ENCODE peak calls at places on chromosomes 2 and 18, in ten cellular contexts. One of them, this sample, is unnamed.

GRCh38 chr2:229096667-229097066 is 174.4 kb downstream of the PID1 start:
- DNase-seq in K562: no peak
- DNase-seq in SK-N-SH: no peak
- DNase-seq in spleen: no peak
- DNase-seq in Panc1: no peak
- DNase-seq in GM23338: no peak
- DNase-seq in transverse colon: no peak
- DNase-seq in HL-60: no peak
- DNase-seq in GM12878: no peak
- DNase-seq in prostate gland: no peak
- DNase-seq in this sample: no peak

GRCh38 chr2:226705965-226706364 is 93.7 kb downstream of the IRS1 start:
- DNase-seq in K562: no peak
- DNase-seq in SK-N-SH: no peak
- DNase-seq in spleen: no peak
- DNase-seq in Panc1: no peak
- DNase-seq in GM23338: no peak
- DNase-seq in transverse colon: no peak
- DNase-seq in HL-60: no peak
- DNase-seq in GM12878: no peak
- DNase-seq in prostate gland: no peak
- DNase-seq in this sample: no peak

GRCh38 chr18:9091066-9091476 is 11.4 kb upstream of the NDUFV2 start:
- DNase-seq in K562: no peak
- DNase-seq in SK-N-SH: no peak
- DNase-seq in spleen: no peak
- DNase-seq in Panc1: no peak
- DNase-seq in GM23338: no peak
- DNase-seq in transverse colon: no peak
- DNase-seq in HL-60: no peak
- DNase-seq in GM12878: no peak
- DNase-seq in prostate gland: no peak
- DNase-seq in this sample: no peak

GRCh38 chr2:188978291-188979081 is 4.3 kb downstream of the COL3A1 start:
- DNase-seq in K562: no peak
- DNase-seq in SK-N-SH: no peak
- DNase-seq in spleen: no peak
- DNase-seq in Panc1: no peak
- DNase-seq in GM23338: peak; percentile 15
- DNase-seq in transverse colon: no peak
- DNase-seq in HL-60: no peak
- DNase-seq in GM12878: peak; percentile 23
- DNase-seq in prostate gland: no peak
- DNase-seq in this sample: no peak

GRCh38 chr2:68980956-68981355 is 6.5 kb downstream of the GKN1 start:
- DNase-seq in K562: no peak
- DNase-seq in SK-N-SH: no peak
- DNase-seq in spleen: no peak
- DNase-seq in Panc1: no peak
- DNase-seq in GM23338: no peak
- DNase-seq in transverse colon: no peak
- DNase-seq in HL-60: no peak
- DNase-seq in GM12878: no peak
- DNase-seq in prostate gland: no peak
- DNase-seq in this sample: no peak

GRCh38 chr2:12555012-12555645 is 161.6 kb upstream of the TRIB2 start:
- DNase-seq in K562: peak; percentile 22
- DNase-seq in SK-N-SH: peak; percentile 38
- DNase-seq in spleen: no peak
- DNase-seq in Panc1: no peak
- DNase-seq in GM23338: no peak
- DNase-seq in transverse colon: no peak
- DNase-seq in HL-60: no peak
- DNase-seq in GM12878: no peak
- DNase-seq in prostate gland: no peak
- DNase-seq in this sample: peak; percentile 86

GRCh38 chr2:154489271-154489858 is 209.1 kb upstream of the KCNJ3 start:
- DNase-seq in K562: no peak
- DNase-seq in SK-N-SH: no peak
- DNase-seq in spleen: no peak
- DNase-seq in Panc1: no peak
- DNase-seq in GM23338: no peak
- DNase-seq in transverse colon: no peak
- DNase-seq in HL-60: no peak
- DNase-seq in GM12878: no peak
- DNase-seq in prostate gland: no peak
- DNase-seq in this sample: no peak

GRCh38 chr18:2687390-2688001 is 32.0 kb downstream of the SMCHD1 start:
- DNase-seq in K562: no peak
- DNase-seq in SK-N-SH: no peak
- DNase-seq in spleen: no peak
- DNase-seq in Panc1: no peak
- DNase-seq in GM23338: no peak
- DNase-seq in transverse colon: no peak
- DNase-seq in HL-60: no peak
- DNase-seq in GM12878: peak; percentile 26
- DNase-seq in prostate gland: no peak
- DNase-seq in this sample: no peak

GRCh38 chr2:133434962-133435668 is 133.1 kb downstream of the NCKAP5 start:
- DNase-seq in K562: no peak
- DNase-seq in SK-N-SH: no peak
- DNase-seq in spleen: no peak
- DNase-seq in Panc1: no peak
- DNase-seq in GM23338: no peak
- DNase-seq in transverse colon: no peak
- DNase-seq in HL-60: no peak
- DNase-seq in GM12878: no peak
- DNase-seq in prostate gland: no peak
- DNase-seq in this sample: no peak

GRCh38 chr2:86256300-86256699 is 57.0 kb downstream of the MRPL35 start:
- DNase-seq in K562: no peak
- DNase-seq in SK-N-SH: no peak
- DNase-seq in spleen: no peak
- DNase-seq in Panc1: no peak
- DNase-seq in GM23338: peak; percentile 25
- DNase-seq in transverse colon: no peak
- DNase-seq in HL-60: no peak
- DNase-seq in GM12878: no peak
- DNase-seq in prostate gland: no peak
- DNase-seq in this sample: no peak

GRCh38 chr2:77156599-77156998 is 365.6 kb downstream of the LRRTM4 start:
- DNase-seq in K562: no peak
- DNase-seq in SK-N-SH: no peak
- DNase-seq in spleen: no peak
- DNase-seq in Panc1: no peak
- DNase-seq in GM23338: no peak
- DNase-seq in transverse colon: no peak
- DNase-seq in HL-60: no peak
- DNase-seq in GM12878: no peak
- DNase-seq in prostate gland: no peak
- DNase-seq in this sample: no peak

GRCh38 chr2:157056200-157056676 is 201.3 kb upstream of the GALNT5 start:
- DNase-seq in K562: no peak
- DNase-seq in SK-N-SH: no peak
- DNase-seq in spleen: no peak
- DNase-seq in Panc1: no peak
- DNase-seq in GM23338: no peak
- DNase-seq in transverse colon: no peak
- DNase-seq in HL-60: no peak
- DNase-seq in GM12878: no peak
- DNase-seq in prostate gland: no peak
- DNase-seq in this sample: no peak

GRCh38 chr2:26986576-26986975 is 16.1 kb downstream of the MAPRE3 start:
- DNase-seq in K562: no peak
- DNase-seq in SK-N-SH: no peak
- DNase-seq in spleen: no peak
- DNase-seq in Panc1: no peak
- DNase-seq in GM23338: no peak
- DNase-seq in transverse colon: no peak
- DNase-seq in HL-60: no peak
- DNase-seq in GM12878: no peak
- DNase-seq in prostate gland: no peak
- DNase-seq in this sample: no peak

GRCh38 chr2:216575465-216575864 is 57.8 kb upstream of the IGFBP2 start:
- DNase-seq in K562: no peak
- DNase-seq in SK-N-SH: no peak
- DNase-seq in spleen: no peak
- DNase-seq in Panc1: no peak
- DNase-seq in GM23338: no peak
- DNase-seq in transverse colon: no peak
- DNase-seq in HL-60: no peak
- DNase-seq in GM12878: no peak
- DNase-seq in prostate gland: no peak
- DNase-seq in this sample: no peak
- TF ChIP-seq POLR2AphosphoS5 in K562: no peak
- TF ChIP-seq POLR2AphosphoS5 in SK-N-SH: no peak
- TF ChIP-seq POLR2AphosphoS5 in spleen: no peak
- TF ChIP-seq POLR2AphosphoS5 in Panc1: no peak
- TF ChIP-seq POLR2AphosphoS5 in GM23338: no peak
- TF ChIP-seq POLR2AphosphoS5 in transverse colon: no peak
- TF ChIP-seq POLR2AphosphoS5 in HL-60: no peak
- TF ChIP-seq POLR2AphosphoS5 in GM12878: no peak
- TF ChIP-seq POLR2AphosphoS5 in prostate gland: no peak
- TF ChIP-seq POLR2AphosphoS5 in this sample: no peak

GRCh38 chr18:48927286-48928080 is 23.3 kb downstream of the SMAD7 start:
- DNase-seq in K562: no peak
- DNase-seq in SK-N-SH: no peak
- DNase-seq in spleen: no peak
- DNase-seq in Panc1: no peak
- DNase-seq in GM23338: no peak
- DNase-seq in transverse colon: no peak
- DNase-seq in HL-60: no peak
- DNase-seq in GM12878: no peak
- DNase-seq in prostate gland: no peak
- DNase-seq in this sample: no peak

GRCh38 chr18:48929951-48930713 is 20.6 kb downstream of the SMAD7 start:
- DNase-seq in K562: no peak
- DNase-seq in SK-N-SH: peak; percentile 81
- DNase-seq in spleen: no peak
- DNase-seq in Panc1: no peak
- DNase-seq in GM23338: peak; percentile 62
- DNase-seq in transverse colon: peak; percentile 88
- DNase-seq in HL-60: no peak
- DNase-seq in GM12878: no peak
- DNase-seq in prostate gland: no peak
- DNase-seq in this sample: no peak

GRCh38 chr18:48930926-48931325 is 19.8 kb downstream of the SMAD7 start:
- DNase-seq in K562: no peak
- DNase-seq in SK-N-SH: no peak
- DNase-seq in spleen: no peak
- DNase-seq in Panc1: no peak
- DNase-seq in GM23338: no peak
- DNase-seq in transverse colon: no peak
- DNase-seq in HL-60: no peak
- DNase-seq in GM12878: no peak
- DNase-seq in prostate gland: no peak
- DNase-seq in this sample: no peak

GRCh38 chr18:48928787-48929186 is 22.0 kb downstream of the SMAD7 start:
- DNase-seq in K562: no peak
- DNase-seq in SK-N-SH: peak; percentile 73
- DNase-seq in spleen: peak; percentile 96
- DNase-seq in Panc1: no peak
- DNase-seq in GM23338: no peak
- DNase-seq in transverse colon: peak; percentile 86
- DNase-seq in HL-60: no peak
- DNase-seq in GM12878: peak; percentile 72
- DNase-seq in prostate gland: peak; percentile 71
- DNase-seq in this sample: no peak

GRCh38 chr18:48929212-48929612 is 21.6 kb downstream of the SMAD7 start:
- DNase-seq in K562: no peak
- DNase-seq in SK-N-SH: no peak
- DNase-seq in spleen: no peak
- DNase-seq in Panc1: no peak
- DNase-seq in GM23338: no peak
- DNase-seq in transverse colon: no peak
- DNase-seq in HL-60: no peak
- DNase-seq in GM12878: no peak
- DNase-seq in prostate gland: no peak
- DNase-seq in this sample: no peak
- H3K27ac ChIP-seq in K562: no peak overlapping the region
- H3K27ac ChIP-seq in SK-N-SH: peak overlapping the region; percentile 91
- H3K27ac ChIP-seq in spleen: peak overlapping the region; percentile 68
- H3K27ac ChIP-seq in Panc1: peak overlapping the region; percentile 99
- H3K27ac ChIP-seq in GM23338: peak overlapping the region; percentile 85
- H3K27ac ChIP-seq in transverse colon: peak overlapping the region; percentile 98
- H3K27ac ChIP-seq in HL-60: peak overlapping the region; percentile 34
- H3K27ac ChIP-seq in GM12878: peak overlapping the region; percentile 49
- H3K27ac ChIP-seq in prostate gland: peak overlapping the region; percentile 77
- H3K27ac ChIP-seq in this sample: peak overlapping the region; percentile 93

GRCh38 chr2:241882090-241882625 is 12.6 kb downstream of the RTP5 start:
- DNase-seq in K562: peak; percentile 80
- DNase-seq in SK-N-SH: peak; percentile 74
- DNase-seq in spleen: peak; percentile 93
- DNase-seq in Panc1: no peak
- DNase-seq in GM23338: peak; percentile 65
- DNase-seq in transverse colon: peak; percentile 68
- DNase-seq in HL-60: no peak
- DNase-seq in GM12878: no peak
- DNase-seq in prostate gland: peak; percentile 69
- DNase-seq in this sample: no peak
- H3K4me3 ChIP-seq in K562: peak overlapping the region; percentile 50
- H3K4me3 ChIP-seq in SK-N-SH: peak overlapping the region; percentile 49
- H3K4me3 ChIP-seq in spleen: peak overlapping the region; percentile 68
- H3K4me3 ChIP-seq in Panc1: peak overlapping the region; percentile 47
- H3K4me3 ChIP-seq in GM23338: peak overlapping the region; percentile 83
- H3K4me3 ChIP-seq in transverse colon: peak overlapping the region; percentile 25
- H3K4me3 ChIP-seq in HL-60: peak overlapping the region; percentile 72
- H3K4me3 ChIP-seq in GM12878: peak overlapping the region; percentile 68
- H3K4me3 ChIP-seq in prostate gland: peak overlapping the region; percentile 29
- H3K4me3 ChIP-seq in this sample: peak overlapping the region; percentile 88

GRCh38 chr2:100195942-100196341 is 53.6 kb upstream of the AFF3 start:
- DNase-seq in K562: no peak
- DNase-seq in SK-N-SH: no peak
- DNase-seq in spleen: no peak
- DNase-seq in Panc1: no peak
- DNase-seq in GM23338: no peak
- DNase-seq in transverse colon: no peak
- DNase-seq in HL-60: no peak
- DNase-seq in GM12878: no peak
- DNase-seq in prostate gland: no peak
- DNase-seq in this sample: no peak

GRCh38 chr2:100194951-100195350 is 52.6 kb upstream of the AFF3 start:
- DNase-seq in K562: no peak
- DNase-seq in SK-N-SH: no peak
- DNase-seq in spleen: no peak
- DNase-seq in Panc1: no peak
- DNase-seq in GM23338: no peak
- DNase-seq in transverse colon: no peak
- DNase-seq in HL-60: no peak
- DNase-seq in GM12878: no peak
- DNase-seq in prostate gland: no peak
- DNase-seq in this sample: no peak

GRCh38 chr2:100197643-100198153 is 55.3 kb upstream of the AFF3 start:
- DNase-seq in K562: peak; percentile 46
- DNase-seq in SK-N-SH: peak; percentile 83
- DNase-seq in spleen: no peak
- DNase-seq in Panc1: no peak
- DNase-seq in GM23338: peak; percentile 70
- DNase-seq in transverse colon: peak; percentile 30
- DNase-seq in HL-60: no peak
- DNase-seq in GM12878: no peak
- DNase-seq in prostate gland: peak; percentile 72
- DNase-seq in this sample: no peak

GRCh38 chr2:100198461-100199230 is 56.3 kb upstream of the AFF3 start:
- DNase-seq in K562: no peak
- DNase-seq in SK-N-SH: no peak
- DNase-seq in spleen: no peak
- DNase-seq in Panc1: no peak
- DNase-seq in GM23338: no peak
- DNase-seq in transverse colon: no peak
- DNase-seq in HL-60: no peak
- DNase-seq in GM12878: no peak
- DNase-seq in prostate gland: no peak
- DNase-seq in this sample: no peak

GRCh38 chr2:100196786-100197494 is 54.5 kb upstream of the AFF3 start:
- DNase-seq in K562: no peak
- DNase-seq in SK-N-SH: peak; percentile 24
- DNase-seq in spleen: no peak
- DNase-seq in Panc1: no peak
- DNase-seq in GM23338: no peak
- DNase-seq in transverse colon: no peak
- DNase-seq in HL-60: no peak
- DNase-seq in GM12878: no peak
- DNase-seq in prostate gland: peak; percentile 33
- DNase-seq in this sample: no peak
- TF ChIP-seq POLR2AphosphoS5 in K562: no peak
- TF ChIP-seq POLR2AphosphoS5 in SK-N-SH: no peak
- TF ChIP-seq POLR2AphosphoS5 in spleen: no peak
- TF ChIP-seq POLR2AphosphoS5 in Panc1: no peak
- TF ChIP-seq POLR2AphosphoS5 in GM23338: no peak
- TF ChIP-seq POLR2AphosphoS5 in transverse colon: no peak
- TF ChIP-seq POLR2AphosphoS5 in HL-60: no peak
- TF ChIP-seq POLR2AphosphoS5 in GM12878: no peak
- TF ChIP-seq POLR2AphosphoS5 in prostate gland: peak; percentile 49
- TF ChIP-seq POLR2AphosphoS5 in this sample: no peak

This sample was measured in SK-N-MC.